ENCODE peak calls at places on chromosome 14, in five cellular contexts. X, B, V, G and Z are unnamed samples. For H3K27me3, the result is how much of the 10 kb centered on the place peaks cover.

GRCh38 chr14:78673845-78674244 is 503.7 kb downstream of the NRXN3 start:
- DNase-seq in G (no peak), B (no peak), V (no peak), X (no peak), Z (peak)

GRCh38 chr14:68824517-68825347 is 31.9 kb upstream of the ZFP36L1 start:
- DNase-seq in V (no peak), G (peak), X (peak), B (no peak), Z (peak)

GRCh38 chr14:66709292-66709691 is 201.3 kb downstream of the GPHN start:
- DNase-seq in B (no peak), X (no peak), G (peak), V (no peak), Z (no peak)

GRCh38 chr14:44782775-44783238 is 178.9 kb downstream of the KLHL28 start:
- DNase-seq in B (no peak), X (no peak), V (no peak), G (no peak), Z (no peak)

GRCh38 chr14:21399311-21399870 is 15.6 kb upstream of the SUPT16H start:
- DNase-seq in G (no peak), X (no peak), V (no peak), B (no peak), Z (no peak)

GRCh38 chr14:53106768-53107167 is 46.4 kb downstream of the DDHD1 start:
- DNase-seq in V (no peak), B (no peak), G (no peak), X (no peak), Z (no peak)

GRCh38 chr14:38502241-38502640 is 246.3 kb upstream of the CLEC14A start:
- DNase-seq in X (no peak), B (no peak), V (no peak), G (no peak), Z (no peak)

GRCh38 chr14:69921052-69921451 is 41.8 kb downstream of the SMOC1 start:
- DNase-seq in X (no peak), G (no peak), B (peak), V (no peak), Z (no peak)

GRCh38 chr14:101839236-101839635 is 77.7 kb downstream of the PPP2R5C start:
- DNase-seq in B (no peak), X (peak), V (no peak), G (no peak), Z (no peak)

GRCh38 chr14:105275267-105275946 is 25.4 kb downstream of the BRF1 start:
- DNase-seq in X (no peak), B (peak), V (peak), G (no peak), Z (no peak)

GRCh38 chr14:75689012-75689411 is 28.0 kb downstream of the TTLL5 start:
- DNase-seq in G (no peak), B (no peak), X (no peak), V (peak), Z (no peak)

GRCh38 chr14:85439696-85440328 is 90.1 kb upstream of the FLRT2 start:
- DNase-seq in X (no peak), B (no peak), V (no peak), G (no peak), Z (no peak)

GRCh38 chr14:36408388-36408787 is 88.0 kb upstream of the MBIP start:
- DNase-seq in G (no peak), V (no peak), B (no peak), X (no peak), Z (no peak)

GRCh38 chr14:102206901-102207300 is 67.2 kb downstream of the WDR20 start:
- DNase-seq in G (no peak), B (no peak), X (no peak), V (no peak), Z (peak)

GRCh38 chr14:100193417-100194357 is 34.2 kb upstream of the DEGS2 start:
- DNase-seq in B (no peak), G (peak), V (no peak), X (no peak), Z (no peak)

GRCh38 chr14:99946652-99947489 is 118.4 kb upstream of the EVL start:
- DNase-seq in B (no peak), V (no peak), G (no peak), X (peak), Z (peak)

GRCh38 chr14:100692859-100693558 is 33.7 kb upstream of the DLK1 start:
- DNase-seq in X (no peak), G (peak), V (no peak), B (peak), Z (no peak)

GRCh38 chr14:56715938-56716337 is 94.3 kb downstream of the OTX2 start:
- DNase-seq in B (no peak), V (no peak), G (no peak), X (no peak), Z (no peak)

GRCh38 chr14:22824711-22825359 is 4.9 kb upstream of the MRPL52 start:
- DNase-seq in G (peak), V (peak), B (peak), X (no peak), Z (no peak)

GRCh38 chr14:68692916-68693771 is 99.7 kb downstream of the ZFP36L1 start:
- DNase-seq in G (no peak), V (peak), X (no peak), B (peak), Z (no peak)

GRCh38 chr14:63277784-63278183 is 41.0 kb downstream of the GPHB5 start:
- DNase-seq in G (no peak), X (no peak), V (no peak), B (no peak), Z (no peak)

GRCh38 chr14:23237772-23238594 is at the start of gene RNF212B:
- DNase-seq in B (no peak), G (peak), V (peak), X (peak), Z (peak)

GRCh38 chr14:91350813-91351507 is 66.7 kb downstream of the CCDC88C start:
- DNase-seq in G (no peak), X (no peak), V (no peak), B (no peak), Z (no peak)

GRCh38 chr14:55336161-55336560 is 64.9 kb downstream of the FBXO34 start:
- DNase-seq in G (no peak), B (no peak), V (no peak), X (peak), Z (no peak)

GRCh38 chr14:89244720-89245119 is 172.3 kb downstream of the FOXN3 start:
- DNase-seq in G (no peak), B (no peak), V (no peak), X (no peak), Z (no peak)

GRCh38 chr14:23186913-23187654 is 3.6 kb upstream of the SLC7A8 start:
- DNase-seq in B (peak), G (peak), X (peak), V (no peak), Z (peak)

GRCh38 chr14:85853996-85854526 is 324.1 kb downstream of the FLRT2 start:
- DNase-seq in X (no peak), B (no peak), G (no peak), V (no peak), Z (no peak)

DNA sequence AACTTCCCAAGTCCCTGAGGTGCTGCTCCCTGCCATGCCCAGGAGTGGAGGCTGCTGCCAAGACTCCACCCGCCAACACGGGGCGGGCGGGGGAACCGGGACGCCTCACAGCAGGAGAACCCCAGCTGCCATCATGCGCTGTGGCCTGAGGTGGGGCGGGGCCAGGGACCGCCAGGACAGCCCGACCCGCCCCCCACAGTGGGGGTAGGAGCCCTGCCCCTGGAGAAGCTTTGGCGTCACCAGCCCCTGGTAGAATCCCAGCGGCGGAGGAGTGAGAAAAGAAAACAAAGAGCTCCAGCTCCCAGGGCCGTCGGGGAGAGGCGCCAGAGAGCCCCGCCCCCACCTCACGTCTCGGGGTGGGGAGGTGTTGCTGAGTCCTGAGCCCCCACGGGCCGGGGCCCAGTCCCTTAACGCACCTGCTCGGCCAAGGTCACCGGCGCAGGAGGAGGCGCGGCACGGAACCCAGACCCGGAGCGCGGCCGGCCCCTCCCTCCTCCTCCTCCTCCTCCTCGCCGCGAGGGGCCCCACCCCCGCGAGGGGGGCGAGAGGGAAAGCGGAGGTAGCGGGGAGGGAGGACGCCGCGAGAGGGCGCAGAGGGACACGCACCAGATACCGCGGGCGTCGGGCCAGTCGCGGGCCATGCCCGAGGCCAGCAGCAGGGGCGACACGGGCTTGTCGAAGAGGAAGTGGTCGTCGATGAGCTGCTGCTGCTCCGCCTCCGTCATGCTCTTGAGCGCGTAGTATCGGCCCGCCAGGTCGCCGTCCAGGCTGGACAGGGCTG is 1.8 kb downstream of the CKB start:
- DNase-seq in V (no peak), G (no peak), X (peak), B (no peak), Z (peak)
- TF ChIP-seq CTCF in V (peak), G (no peak), X (peak), B (peak), Z (peak)

DNA sequence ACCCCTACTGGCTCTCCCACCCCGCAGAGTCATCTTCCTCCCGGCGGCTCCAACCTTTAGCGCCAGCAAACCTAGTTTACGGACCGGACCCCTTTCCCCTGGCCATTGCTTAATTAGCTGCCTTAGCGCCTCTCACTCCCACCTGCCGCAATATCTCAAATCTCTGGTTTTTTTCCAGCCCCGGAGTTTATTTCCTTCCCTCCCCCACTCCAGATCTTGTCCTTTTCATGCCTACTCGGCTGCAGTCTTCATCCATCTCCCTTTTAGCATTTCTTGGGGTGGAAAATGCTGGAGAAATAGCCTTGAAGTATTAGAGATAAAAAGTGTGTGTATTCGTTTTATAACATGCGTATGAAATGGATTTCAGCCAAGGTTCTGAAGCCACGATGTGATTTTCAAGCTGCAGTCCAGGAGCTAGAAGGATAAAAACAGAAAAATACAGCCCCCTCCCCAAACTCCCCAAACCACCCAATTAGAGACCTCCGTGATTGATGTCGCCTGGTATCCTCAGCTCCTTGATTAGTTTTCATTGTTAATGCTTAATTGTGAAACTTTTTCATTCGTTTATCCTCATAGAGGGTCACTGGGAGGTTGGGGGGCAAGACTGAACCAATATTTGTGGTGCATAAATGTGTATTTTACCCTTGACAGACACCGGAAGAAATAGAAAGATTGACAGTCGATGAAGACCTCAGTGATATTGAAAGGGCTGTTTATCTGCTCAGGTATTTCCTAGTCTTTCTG is 1.5 kb downstream of the PPP4R4 start:
- DNase-seq in B (no peak), V (no peak), X (no peak), G (no peak), Z (no peak)
- H3K4me3 ChIP-seq in B (peak), V (peak), X (no peak), G (peak), Z (peak)

GRCh38 chr14:104023325-104024055 is 62.0 kb upstream of the ASPG start:
- DNase-seq in G (no peak), B (no peak), X (no peak), V (no peak), Z (no peak)
- H3K27me3 ChIP-seq in G (under half), B (under half), X (under half), V (under half), Z (under half)

GRCh38 chr14:28773176-28773575 is 6.6 kb downstream of the FOXG1 start:
- DNase-seq in V (no peak), X (no peak), G (no peak), B (no peak), Z (no peak)

GRCh38 chr14:28776482-28777266 is 10.1 kb downstream of the FOXG1 start:
- DNase-seq in B (no peak), V (no peak), X (no peak), G (no peak), Z (no peak)

GRCh38 chr14:28772613-28773012 is 6.0 kb downstream of the FOXG1 start:
- DNase-seq in X (no peak), V (no peak), B (no peak), G (no peak), Z (no peak)

GRCh38 chr14:28774764-28775738 is 8.5 kb downstream of the FOXG1 start:
- DNase-seq in X (no peak), B (no peak), V (no peak), G (no peak), Z (no peak)

GRCh38 chr14:28773917-28774691 is 7.5 kb downstream of the FOXG1 start:
- DNase-seq in V (no peak), X (no peak), B (no peak), G (no peak), Z (peak)
- TF ChIP-seq CTCF in V (peak), X (no peak), B (peak), G (peak), Z (peak)

GRCh38 chr14:73248294-73248868 is 11.1 kb downstream of the PAPLN start:
- DNase-seq in B (no peak), G (no peak), V (no peak), X (no peak), Z (no peak)

GRCh38 chr14:73245401-73246325 is 8.4 kb downstream of the PAPLN start:
- DNase-seq in X (peak), G (no peak), V (no peak), B (no peak), Z (no peak)

GRCh38 chr14:73244541-73244940 is 7.2 kb downstream of the PAPLN start:
- DNase-seq in X (no peak), B (no peak), G (no peak), V (no peak), Z (no peak)

GRCh38 chr14:73249108-73249507 is 11.8 kb downstream of the PAPLN start:
- DNase-seq in V (no peak), B (no peak), G (no peak), X (no peak), Z (no peak)

GRCh38 chr14:73246387-73247150 is 9.3 kb downstream of the PAPLN start:
- DNase-seq in X (no peak), G (no peak), V (no peak), B (no peak), Z (no peak)
- H3K4me3 ChIP-seq in X (no peak), G (no peak), V (peak), B (peak), Z (no peak)

DNA sequence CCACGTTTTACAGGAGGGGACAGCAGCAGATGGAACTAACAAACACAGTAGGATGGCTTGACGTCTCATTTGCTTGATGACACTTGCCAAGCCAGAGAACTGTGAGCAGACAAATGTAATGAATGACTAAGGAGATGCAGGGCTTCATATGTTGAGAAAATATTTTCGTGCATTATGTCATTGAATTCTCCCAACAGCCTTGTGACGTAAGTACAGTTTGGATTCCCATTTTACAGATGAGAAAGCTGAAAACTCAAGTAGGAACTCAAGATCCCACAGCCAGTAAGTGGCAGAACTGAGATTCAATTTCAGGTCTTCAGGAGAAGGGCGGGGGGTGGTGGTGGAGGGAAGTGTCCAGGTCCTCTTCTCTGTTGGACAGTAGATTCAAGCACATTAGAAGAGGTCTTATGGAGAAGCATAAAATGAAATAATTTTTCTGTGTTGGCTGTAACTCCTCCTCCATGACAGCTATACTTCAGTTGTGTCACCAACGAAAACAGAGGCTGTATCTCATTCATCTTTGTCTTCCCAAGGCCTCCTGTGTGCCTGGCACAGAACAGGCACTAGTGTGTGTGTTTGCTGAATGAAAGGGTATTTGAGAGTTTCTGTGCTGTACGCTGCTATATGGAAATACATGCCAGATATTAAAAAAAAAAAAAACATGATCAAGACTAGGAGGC is 2.2 kb downstream of the VASH1 start:
- DNase-seq in B (no peak), V (no peak), X (no peak), G (no peak), Z (no peak)
- H3K27me3 ChIP-seq in B (under half), V (under half), X (under half), G (under half), Z (under half)

GRCh38 chr14:24238123-24238522 is 4.3 kb downstream of the TINF2 start:
- DNase-seq in V (no peak), X (no peak), G (no peak), B (no peak), Z (no peak)

GRCh38 chr14:24240110-24240918 is 2.1 kb downstream of the TINF2 start:
- DNase-seq in V (no peak), X (no peak), B (no peak), G (no peak), Z (no peak)

GRCh38 chr14:24238527-24239037 is 3.8 kb downstream of the TINF2 start:
- DNase-seq in X (no peak), G (no peak), B (no peak), V (no peak), Z (no peak)

GRCh38 chr14:24243336-24243836 is 963 bp upstream of the TINF2 start:
- DNase-seq in G (peak), X (no peak), B (no peak), V (no peak), Z (peak)

GRCh38 chr14:24241829-24242443 is 487 bp downstream of the TINF2 start:
- DNase-seq in G (peak), X (peak), V (no peak), B (peak), Z (peak)
- TF ChIP-seq CTCF in G (peak), X (peak), V (peak), B (peak), Z (peak)

GRCh38 chr14:24369907-24370687 is 2.1 kb downstream of the NFATC4 start:
- DNase-seq in V (no peak), B (no peak), X (no peak), G (no peak), Z (no peak)

GRCh38 chr14:24368215-24368561 is 204 bp downstream of the NFATC4 start:
- DNase-seq in G (no peak), X (no peak), V (no peak), B (no peak), Z (no peak)

GRCh38 chr14:24367506-24368214 is at the start of gene NFATC4:
- DNase-seq in G (peak), B (peak), X (peak), V (peak), Z (peak)

GRCh38 chr14:24368562-24369252 is 723 bp downstream of the NFATC4 start:
- DNase-seq in X (peak), G (no peak), B (no peak), V (peak), Z (peak)

GRCh38 chr14:24369463-24369862 is 1.5 kb downstream of the NFATC4 start:
- DNase-seq in X (peak), G (no peak), V (no peak), B (no peak), Z (no peak)
- H3K4me3 ChIP-seq in X (no peak), G (no peak), V (peak), B (peak), Z (no peak)

GRCh38 chr14:60723218-60724079 is 702 bp downstream of the SIX4 start:
- DNase-seq in X (peak), B (no peak), G (no peak), V (no peak), Z (peak)
- H3K27me3 ChIP-seq in X (half or more), B (under half), G (under half), V (under half), Z (under half)

GRCh38 chr14:49888293-49888692 is 4.6 kb upstream of the ARF6 start:
- DNase-seq in G (no peak), V (no peak), B (no peak), X (no peak), Z (no peak)

GRCh38 chr14:49892636-49893308 is at the start of gene ARF6:
- DNase-seq in G (peak), V (peak), B (peak), X (peak), Z (peak)

GRCh38 chr14:49893309-49894213 is 679 bp downstream of the ARF6 start:
- DNase-seq in G (no peak), B (no peak), X (peak), V (no peak), Z (peak)

GRCh38 chr14:49895480-49895879 is 2.6 kb downstream of the ARF6 start:
- DNase-seq in V (no peak), X (no peak), B (no peak), G (no peak), Z (no peak)

DNA sequence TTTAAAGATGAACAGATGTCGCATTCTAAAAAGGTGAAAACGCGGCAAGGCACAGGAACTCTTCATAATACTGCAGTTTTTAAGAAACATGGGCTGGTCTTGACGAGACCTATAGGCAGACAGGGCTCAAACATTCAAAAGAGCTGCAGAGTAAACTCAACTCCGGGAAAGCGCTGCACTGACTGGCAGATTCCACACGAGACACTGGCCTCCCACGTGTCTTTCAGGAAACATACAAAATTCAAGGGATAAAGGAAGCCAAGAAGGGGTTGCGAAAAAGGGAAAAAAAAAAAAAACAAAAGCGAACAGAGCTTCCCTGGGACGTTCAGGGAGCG is 614 bp upstream of the ARF6 start:
- DNase-seq in G (peak), V (peak), B (peak), X (peak), Z (no peak)
- TF ChIP-seq CTCF in G (no peak), V (no peak), B (no peak), X (no peak), Z (no peak)